ENCODE peak calls at places on chromosomes 11 and 22, in nine cellular contexts. F is Calu3; Q is upper lobe of right lung; X is B cell; P is HFF-Myc; H is osteocyte; V is RWPE2; Y is astrocyte of the cerebellum; Z is CD4-positive, alpha-beta T cell. I is an unnamed sample.

GRCh38 chr11:76459299-76459698 is 14.5 kb downstream of the EMSY start:
- DNase-seq in F (no peak), Q (no peak), X (no peak), P (no peak), H (no peak), V (no peak), Y (no peak), Z (no peak), I (no peak)

GRCh38 chr11:128694618-128695481 is 978 bp downstream of the FLI1 start:
- DNase-seq in F (no peak), Q (peak), X (peak), P (no peak), H (no peak), V (no peak), Y (no peak), Z (no peak), I (peak)

GRCh38 chr11:47071341-47071740 is 105.3 kb downstream of the ARFGAP2 start:
- DNase-seq in F (no peak), Q (no peak), X (no peak), P (no peak), H (no peak), V (no peak), Y (no peak), Z (no peak), I (no peak)

GRCh38 chr22:43159484-43160178 is 8.3 kb downstream of the TSPO start:
- DNase-seq in F (peak), Q (no peak), X (no peak), P (no peak), H (no peak), V (no peak), Y (no peak), Z (no peak), I (no peak)

GRCh38 chr11:124086447-124086846 is 28.8 kb upstream of the VWA5A start:
- DNase-seq in F (no peak), Q (no peak), X (no peak), P (no peak), H (no peak), V (no peak), Y (peak), Z (no peak), I (no peak)

GRCh38 chr11:82092904-82093303 is 640.8 kb downstream of the FAM181B start:
- DNase-seq in F (no peak), Q (no peak), X (no peak), P (no peak), H (no peak), V (no peak), Y (no peak), Z (no peak), I (no peak)

GRCh38 chr22:47206185-47206584 is 443.7 kb downstream of the TBC1D22A start:
- DNase-seq in F (no peak), Q (no peak), X (no peak), P (no peak), H (peak), V (no peak), Y (no peak), Z (no peak), I (no peak)

GRCh38 chr22:46934172-46934745 is 171.8 kb downstream of the TBC1D22A start:
- DNase-seq in F (no peak), Q (no peak), X (no peak), P (no peak), H (peak), V (no peak), Y (no peak), Z (no peak), I (no peak)

GRCh38 chr11:120136356-120136755 is 1.6 kb downstream of the TRIM29 start:
- DNase-seq in F (no peak), Q (peak), X (peak), P (no peak), H (no peak), V (peak), Y (no peak), Z (no peak), I (no peak)

GRCh38 chr11:71490731-71491390 is 36.2 kb upstream of the KRTAP5-7 start:
- DNase-seq in F (no peak), Q (peak), X (no peak), P (no peak), H (peak), V (peak), Y (no peak), Z (no peak), I (no peak)

GRCh38 chr11:93330446-93330984 is at the start of gene DEUP1:
- DNase-seq in F (no peak), Q (peak), X (no peak), P (no peak), H (no peak), V (no peak), Y (no peak), Z (no peak), I (peak)

GRCh38 chr22:25351631-25352293 is 132.3 kb downstream of the CRYBB2 start:
- DNase-seq in F (no peak), Q (peak), X (no peak), P (no peak), H (peak), V (peak), Y (no peak), Z (no peak), I (no peak)

GRCh38 chr22:41021655-41022454 is 70.5 kb upstream of the EP300 start:
- DNase-seq in F (peak), Q (peak), X (peak), P (no peak), H (peak), V (peak), Y (no peak), Z (peak), I (peak)

GRCh38 chr11:34316347-34317037 is 41.3 kb downstream of the ABTB2 start:
- DNase-seq in F (no peak), Q (no peak), X (no peak), P (no peak), H (no peak), V (no peak), Y (no peak), Z (no peak), I (no peak)

GRCh38 chr11:36750349-36750748 is 152.3 kb upstream of the RAG2 start:
- DNase-seq in F (no peak), Q (no peak), X (no peak), P (no peak), H (no peak), V (no peak), Y (no peak), Z (no peak), I (no peak)

GRCh38 chr22:27919943-27920755 is 1.1 kb upstream of the PITPNB start:
- DNase-seq in F (no peak), Q (no peak), X (no peak), P (peak), H (no peak), V (no peak), Y (peak), Z (no peak), I (no peak)

GRCh38 chr22:24521791-24522245 is 26.7 kb downstream of the UPB1 start:
- DNase-seq in F (peak), Q (peak), X (no peak), P (no peak), H (no peak), V (peak), Y (peak), Z (no peak), I (peak)

GRCh38 chr11:2644844-2645778 is 54.7 kb downstream of the KCNQ1OT1 start:
- DNase-seq in F (no peak), Q (no peak), X (no peak), P (no peak), H (no peak), V (no peak), Y (no peak), Z (no peak), I (no peak)

GRCh38 chr11:104163100-104164027 is 583 bp downstream of the PDGFD start:
- DNase-seq in F (peak), Q (no peak), X (no peak), P (no peak), H (no peak), V (no peak), Y (no peak), Z (no peak), I (peak)

GRCh38 chr22:27130949-27131745 is 473.8 kb downstream of the MIAT start:
- DNase-seq in F (no peak), Q (no peak), X (no peak), P (no peak), H (no peak), V (no peak), Y (no peak), Z (no peak), I (no peak)

GRCh38 chr22:22578702-22579424 is 19.8 kb upstream of the PRAME start:
- DNase-seq in F (peak), Q (no peak), X (no peak), P (no peak), H (no peak), V (no peak), Y (no peak), Z (no peak), I (no peak)

GRCh38 chr11:10894666-10895065 is 36.8 kb upstream of the ZBED5 start:
- DNase-seq in F (no peak), Q (no peak), X (no peak), P (no peak), H (no peak), V (no peak), Y (no peak), Z (no peak), I (no peak)

GRCh38 chr11:10895285-10895684 is 37.4 kb upstream of the ZBED5 start:
- DNase-seq in F (no peak), Q (no peak), X (no peak), P (no peak), H (no peak), V (no peak), Y (no peak), Z (no peak), I (no peak)

GRCh38 chr11:10891321-10891720 is 33.5 kb upstream of the ZBED5 start:
- DNase-seq in F (no peak), Q (no peak), X (no peak), P (no peak), H (no peak), V (no peak), Y (no peak), Z (no peak), I (no peak)

GRCh38 chr11:10892250-10892649 is 34.4 kb upstream of the ZBED5 start:
- DNase-seq in F (no peak), Q (no peak), X (no peak), P (no peak), H (no peak), V (no peak), Y (no peak), Z (no peak), I (no peak)

GRCh38 chr11:10893713-10894112 is 35.9 kb upstream of the ZBED5 start:
- DNase-seq in F (no peak), Q (no peak), X (no peak), P (no peak), H (no peak), V (no peak), Y (no peak), Z (no peak), I (no peak)
- TF ChIP-seq CTCF in F (peak), Q (peak), X (no peak), P (no peak), H (peak), V (peak), Y (no peak), Z (no peak), I (no peak)

GRCh38 chr11:69801513-69802335 is 17.5 kb downstream of the FGF3 start:
- DNase-seq in F (peak), Q (no peak), X (no peak), P (no peak), H (no peak), V (peak), Y (no peak), Z (peak), I (peak)
- TF ChIP-seq CTCF in F (peak), Q (peak), X (peak), P (peak), H (peak), V (peak), Y (peak), Z (peak), I (peak)

GRCh38 chr11:24502425-24502824 is 5.6 kb downstream of the LUZP2 start:
- DNase-seq in F (no peak), Q (peak), X (no peak), P (no peak), H (no peak), V (no peak), Y (no peak), Z (no peak), I (no peak)

GRCh38 chr11:24496371-24496727 is 504 bp upstream of the LUZP2 start:
- DNase-seq in F (no peak), Q (no peak), X (no peak), P (no peak), H (no peak), V (no peak), Y (no peak), Z (no peak), I (no peak)

GRCh38 chr11:24496728-24497396 is at the start of gene LUZP2:
- DNase-seq in F (peak), Q (peak), X (no peak), P (no peak), H (peak), V (peak), Y (no peak), Z (no peak), I (no peak)
- TF ChIP-seq CTCF in F (no peak), Q (no peak), X (no peak), P (no peak), H (peak), V (no peak), Y (peak), Z (no peak), I (no peak)

DNA sequence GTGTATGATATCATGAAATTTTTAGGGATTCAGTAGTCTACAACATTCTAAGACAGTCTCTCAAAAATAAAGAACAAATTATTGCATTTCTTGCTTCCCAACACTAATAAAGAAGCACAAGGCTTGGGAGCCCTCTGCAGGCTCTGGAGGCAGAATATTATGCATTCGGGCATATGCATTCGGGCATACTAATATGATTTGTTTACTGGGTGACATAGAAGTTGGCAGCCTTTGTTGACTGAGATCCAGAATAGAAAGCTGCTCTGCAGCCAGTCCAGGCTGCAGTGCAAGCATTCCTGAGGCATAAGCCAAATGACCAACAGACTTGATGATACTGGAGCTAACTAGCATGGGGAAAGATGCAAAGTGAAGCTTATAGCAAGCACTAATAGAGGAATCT is 945.5 kb downstream of the OPCML start:
- DNase-seq in F (no peak), Q (no peak), X (no peak), P (no peak), H (no peak), V (no peak), Y (peak), Z (no peak), I (no peak)
- TF ChIP-seq CTCF in F (no peak), Q (no peak), X (no peak), P (no peak), H (no peak), V (no peak), Y (no peak), Z (no peak), I (no peak)

DNA sequence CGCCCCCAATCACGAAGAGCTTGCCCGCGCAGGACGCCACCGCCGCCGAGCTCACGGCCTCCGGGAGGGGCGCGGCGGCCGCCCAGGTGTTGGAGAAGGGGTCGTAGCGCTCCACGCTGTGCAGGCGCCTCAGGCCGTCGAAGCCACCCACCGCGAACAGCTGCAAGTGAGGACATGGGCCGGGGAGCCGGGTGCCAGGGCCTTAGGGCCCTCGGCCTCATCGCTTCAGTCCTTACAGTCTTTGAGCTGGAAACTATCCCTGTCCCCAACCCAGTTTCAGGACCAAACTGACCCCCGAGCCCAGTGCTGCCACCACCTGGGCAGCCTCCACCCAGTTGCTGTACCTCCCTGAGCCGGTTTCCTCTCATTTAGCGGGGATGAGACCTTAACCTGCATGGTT is 7.6 kb downstream of the KLHL35 start:
- DNase-seq in F (no peak), Q (no peak), X (no peak), P (no peak), H (no peak), V (peak), Y (no peak), Z (no peak), I (no peak)
- TF ChIP-seq CTCF in F (peak), Q (no peak), X (no peak), P (peak), H (peak), V (peak), Y (peak), Z (no peak), I (peak)

I was measured in GM13977.